ENCODE peak calls at places on chromosomes 5 and 9, in four cellular contexts. L is HepG2, G is SK-N-SH, K is K562. X is an unnamed sample.

GRCh38 chr5:152811985-152812384 is 406.9 kb upstream of the NMUR2 start:
- DNase-seq in L (no peak), G (no peak), K (no peak), X (no peak)

GRCh38 chr5:95631265-95631957 is 11.5 kb downstream of the GPR150 start:
- DNase-seq in L (no peak), G (no peak), K (no peak), X (no peak)

GRCh38 chr5:88660947-88661869 is 221.8 kb downstream of the MEF2C start:
- DNase-seq in L (no peak), G (peak), K (peak), X (peak)

GRCh38 chr5:72206994-72207393 is 99.7 kb downstream of the MAP1B start:
- DNase-seq in L (peak), G (no peak), K (no peak), X (no peak)

GRCh38 chr9:26426732-26427131 is 465.9 kb downstream of the CAAP1 start:
- DNase-seq in L (no peak), G (no peak), K (no peak), X (peak)

GRCh38 chr5:83340511-83340918 is 131.0 kb upstream of the VCAN start:
- DNase-seq in L (no peak), G (no peak), K (no peak), X (no peak)

GRCh38 chr5:176441921-176442323 is 6.3 kb upstream of the FAF2 start:
- DNase-seq in L (peak), G (no peak), K (no peak), X (no peak)

GRCh38 chr9:136403538-136403914 is 3.6 kb upstream of the SNAPC4 start:
- DNase-seq in L (no peak), G (no peak), K (no peak), X (no peak)

GRCh38 chr9:16950051-16950450 is 79.6 kb upstream of the BNC2 start:
- DNase-seq in L (no peak), G (no peak), K (no peak), X (peak)

GRCh38 chr9:26260238-26260637 is 582.0 kb upstream of the TUSC1 start:
- DNase-seq in L (no peak), G (no peak), K (no peak), X (no peak)

GRCh38 chr5:138065102-138065501 is 18.7 kb upstream of the WNT8A start:
- DNase-seq in L (no peak), G (no peak), K (peak), X (peak)

GRCh38 chr9:72524820-72525539 is 3.6 kb downstream of the TMC1 start:
- DNase-seq in L (no peak), G (no peak), K (no peak), X (no peak)

GRCh38 chr9:86589273-86589672 is 235.1 kb upstream of the TUT7 start:
- DNase-seq in L (no peak), G (no peak), K (peak), X (peak)

GRCh38 chr9:135455401-135456030 is 24.1 kb upstream of the PPP1R26 start:
- DNase-seq in L (no peak), G (no peak), K (no peak), X (no peak)

GRCh38 chr5:57692582-57693487 is 210.2 kb upstream of the ACTBL2 start:
- DNase-seq in L (peak), G (no peak), K (peak), X (peak)

GRCh38 chr9:32404856-32405255 is 20.4 kb downstream of the ACO1 start:
- DNase-seq in L (no peak), G (no peak), K (no peak), X (no peak)

GRCh38 chr5:33828611-33829286 is 63.0 kb downstream of the ADAMTS12 start:
- DNase-seq in L (no peak), G (no peak), K (no peak), X (no peak)

GRCh38 chr5:103424008-103424407 is 138.6 kb downstream of the NUDT12 start:
- DNase-seq in L (no peak), G (no peak), K (no peak), X (no peak)

GRCh38 chr5:152689275-152689711 is 284.2 kb upstream of the NMUR2 start:
- DNase-seq in L (no peak), G (no peak), K (no peak), X (no peak)

GRCh38 chr5:142749321-142749720 is 20.9 kb upstream of the ARHGAP26 start:
- DNase-seq in L (no peak), G (no peak), K (no peak), X (no peak)

GRCh38 chr5:10592598-10592997 is 28.7 kb downstream of the ANKRD33B start:
- DNase-seq in L (no peak), G (no peak), K (no peak), X (no peak)

GRCh38 chr5:101482931-101483330 is 579.8 kb upstream of the ST8SIA4 start:
- DNase-seq in L (no peak), G (no peak), K (no peak), X (no peak)

GRCh38 chr5:171893290-171893890 is 107.8 kb downstream of the SMIM23 start:
- DNase-seq in L (no peak), G (no peak), K (no peak), X (no peak)

GRCh38 chr5:10666531-10667305 is 94.3 kb downstream of the DAP start:
- DNase-seq in L (peak), G (no peak), K (no peak), X (no peak)

GRCh38 chr5:55289808-55290207 is 17.7 kb downstream of the DHX29 start:
- DNase-seq in L (no peak), G (no peak), K (no peak), X (no peak)

GRCh38 chr5:41831155-41831554 is 39.1 kb downstream of the OXCT1 start:
- DNase-seq in L (no peak), G (no peak), K (no peak), X (no peak)

GRCh38 chr9:8329561-8330283 is 530.1 kb upstream of the DMAC1 start:
- DNase-seq in L (peak), G (no peak), K (no peak), X (peak)

GRCh38 chr9:137441289-137441934 is at the start of gene ENTPD8:
- DNase-seq in L (peak), G (peak), K (peak), X (peak)

GRCh38 chr9:2012347-2012746 is 2.8 kb upstream of the SMARCA2 start:
- DNase-seq in L (no peak), G (no peak), K (no peak), X (no peak)

GRCh38 chr9:2015581-2016410 is 649 bp downstream of the SMARCA2 start:
- DNase-seq in L (peak), G (peak), K (no peak), X (peak)

GRCh38 chr9:2014148-2014547 is 999 bp upstream of the SMARCA2 start:
- DNase-seq in L (no peak), G (peak), K (no peak), X (no peak)

GRCh38 chr9:2014696-2015580 is at the start of gene SMARCA2:
- DNase-seq in L (peak), G (peak), K (peak), X (peak)

GRCh38 chr9:2013688-2014087 is 1.5 kb upstream of the SMARCA2 start:
- DNase-seq in L (no peak), G (no peak), K (no peak), X (no peak)
- TF ChIP-seq FOXJ3 in L (no peak), G (no peak), K (no peak), X (no peak)

GRCh38 chr5:4862500-4862899 is 277.6 kb upstream of the ADAMTS16 start:
- DNase-seq in L (peak), G (peak), K (peak), X (no peak)
- TF ChIP-seq FOXJ3 in L (no peak), G (no peak), K (no peak), X (no peak)

GRCh38 chr5:123543438-123543837 is 31.5 kb downstream of the CSNK1G3 start:
- DNase-seq in L (no peak), G (no peak), K (no peak), X (no peak)
- TF ChIP-seq FOXJ3 in L (no peak), G (no peak), K (no peak), X (no peak)

DNA sequence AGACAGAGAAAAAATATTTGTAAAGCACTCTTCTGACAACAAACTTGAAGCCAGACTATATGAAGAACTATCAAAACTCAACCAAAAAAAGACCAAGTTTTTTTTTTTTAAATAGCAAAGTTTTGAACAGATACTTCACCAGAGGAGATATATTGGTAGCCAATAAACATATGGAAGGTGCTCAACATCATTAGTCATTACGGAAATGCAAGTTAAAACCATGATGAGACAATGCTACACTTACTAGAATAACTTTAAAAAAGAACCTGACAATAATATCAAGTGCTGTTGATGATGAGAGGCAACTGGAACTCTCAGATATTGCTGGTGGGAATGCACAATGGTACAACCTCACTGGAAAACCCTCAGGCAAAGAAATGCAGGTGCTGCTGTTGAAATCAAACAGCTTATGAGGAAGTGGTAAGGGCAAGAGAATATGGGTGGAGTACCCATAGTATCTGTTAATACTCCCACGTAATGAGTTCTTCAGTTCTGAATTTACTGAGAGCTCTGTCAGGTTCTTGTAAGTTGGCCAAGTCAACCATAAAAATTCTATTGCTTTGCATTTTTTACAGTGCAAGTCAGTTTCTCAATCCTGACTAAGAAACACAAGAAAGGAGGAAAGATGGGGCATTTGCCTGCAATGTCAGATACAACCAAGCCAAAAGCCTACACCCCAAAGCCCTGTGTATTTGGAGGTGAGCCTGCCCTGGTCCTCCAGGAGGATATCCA is 87.3 kb upstream of the GNAQ start:
- DNase-seq in L (no peak), G (no peak), K (no peak), X (no peak)
- TF ChIP-seq FOXJ3 in L (no peak), G (no peak), K (no peak), X (no peak)

GRCh38 chr5:78593465-78593864 is 55.1 kb downstream of the LHFPL2 start:
- DNase-seq in L (no peak), G (no peak), K (no peak), X (no peak)

GRCh38 chr5:78591972-78592700 is 56.4 kb downstream of the LHFPL2 start:
- DNase-seq in L (no peak), G (no peak), K (no peak), X (no peak)

GRCh38 chr5:78589928-78590327 is 58.6 kb downstream of the LHFPL2 start:
- DNase-seq in L (no peak), G (no peak), K (no peak), X (no peak)

GRCh38 chr5:78592735-78593386 is 55.7 kb downstream of the LHFPL2 start:
- DNase-seq in L (no peak), G (no peak), K (no peak), X (no peak)

DNA sequence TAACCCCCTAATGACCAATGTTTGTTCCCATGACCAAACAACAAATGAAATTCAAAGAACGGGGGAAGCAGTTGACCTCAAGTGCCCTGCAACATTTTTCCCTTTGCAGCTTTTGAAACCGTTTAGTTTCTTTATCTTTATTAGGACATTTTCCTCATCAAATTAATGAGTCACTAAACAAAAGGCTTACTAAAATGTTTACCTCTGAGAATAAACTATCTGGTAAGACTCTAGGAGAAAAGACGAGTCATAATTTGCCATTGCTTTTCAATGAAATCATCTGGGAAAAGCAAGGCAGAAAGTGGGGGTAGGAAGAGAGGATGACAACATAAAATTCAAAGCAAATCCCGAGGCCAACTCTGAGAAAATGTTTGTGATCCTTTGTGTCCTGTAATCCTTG is 57.3 kb downstream of the LHFPL2 start:
- DNase-seq in L (peak), G (no peak), K (no peak), X (no peak)
- TF ChIP-seq FOXJ3 in L (no peak), G (no peak), K (no peak), X (no peak)

GRCh38 chr5:178236685-178237084 is 4.1 kb upstream of the PHYKPL start:
- DNase-seq in L (peak), G (no peak), K (peak), X (no peak)
- TF ChIP-seq FOXJ3 in L (no peak), G (no peak), K (no peak), X (no peak)